ENCODE peak calls at places on chromosomes 2 and 18, in four cellular contexts. One of them, this sample, is unnamed.

GRCh38 chr2:1925928-1926327 is 181.6 kb upstream of the PXDN start:
- DNase-seq in pulmonary artery endothelial cell: no peak
- DNase-seq in A549: no peak
- DNase-seq in lower leg skin: no peak
- DNase-seq in this sample: no peak

GRCh38 chr2:181862583-181863281 is 28.8 kb upstream of the ITPRID2 start:
- DNase-seq in pulmonary artery endothelial cell: no peak
- DNase-seq in A549: no peak
- DNase-seq in lower leg skin: no peak
- DNase-seq in this sample: no peak

GRCh38 chr18:2263303-2263702 is 308.0 kb downstream of the METTL4 start:
- DNase-seq in pulmonary artery endothelial cell: no peak
- DNase-seq in A549: no peak
- DNase-seq in lower leg skin: no peak
- DNase-seq in this sample: no peak

GRCh38 chr2:191386938-191387536 is 141.8 kb downstream of the MYO1B start:
- DNase-seq in pulmonary artery endothelial cell: peak; percentile 33
- DNase-seq in A549: no peak
- DNase-seq in lower leg skin: no peak
- DNase-seq in this sample: peak; percentile 78

GRCh38 chr18:44840053-44840826 is 159.6 kb downstream of the SETBP1 start:
- DNase-seq in pulmonary artery endothelial cell: no peak
- DNase-seq in A549: no peak
- DNase-seq in lower leg skin: no peak
- DNase-seq in this sample: no peak

GRCh38 chr2:172672999-172673726 is 62.5 kb upstream of the RAPGEF4 start:
- DNase-seq in pulmonary artery endothelial cell: no peak
- DNase-seq in A549: no peak
- DNase-seq in lower leg skin: no peak
- DNase-seq in this sample: peak; percentile 78

GRCh38 chr2:54772531-54772930 is 49.1 kb downstream of the EML6 start:
- DNase-seq in pulmonary artery endothelial cell: no peak
- DNase-seq in A549: no peak
- DNase-seq in lower leg skin: no peak
- DNase-seq in this sample: peak; percentile 89

GRCh38 chr2:189602233-189602632 is 21.6 kb upstream of the SLC40A1 start:
- DNase-seq in pulmonary artery endothelial cell: no peak
- DNase-seq in A549: no peak
- DNase-seq in lower leg skin: no peak
- DNase-seq in this sample: no peak

GRCh38 chr18:48740846-48741485 is 202.1 kb downstream of the CTIF start:
- DNase-seq in pulmonary artery endothelial cell: no peak
- DNase-seq in A549: no peak
- DNase-seq in lower leg skin: no peak
- DNase-seq in this sample: no peak

GRCh38 chr2:177338177-177338721 is 54.3 kb upstream of the AGPS start:
- DNase-seq in pulmonary artery endothelial cell: peak; percentile 41
- DNase-seq in A549: no peak
- DNase-seq in lower leg skin: no peak
- DNase-seq in this sample: peak; percentile 86

This sample was measured in LHCN-M2.